ENCODE peak calls at places on chromosome 21, in ten cellular contexts. One of them, this sample, is unnamed.

GRCh38 chr21:37528150-37528937 is 161.8 kb downstream of the DYRK1A start:
- DNase-seq in sigmoid colon: no peak
- DNase-seq in GM23338: peak
- DNase-seq in H1: no peak
- DNase-seq in transverse colon: no peak
- DNase-seq in stomach: no peak
- DNase-seq in prostate gland: no peak
- DNase-seq in endothelial cell of umbilical vein: no peak
- DNase-seq in HCT116: no peak
- DNase-seq in HL-60: no peak
- DNase-seq in this sample: no peak

GRCh38 chr21:33359446-33359845 is 34.7 kb downstream of the IFNAR1 start:
- DNase-seq in H1: no peak
- DNase-seq in prostate gland: no peak
- DNase-seq in transverse colon: no peak
- DNase-seq in sigmoid colon: no peak
- DNase-seq in HCT116: no peak
- DNase-seq in GM23338: no peak
- DNase-seq in stomach: no peak
- DNase-seq in endothelial cell of umbilical vein: no peak
- DNase-seq in HL-60: no peak
- DNase-seq in this sample: no peak

GRCh38 chr21:26966360-26966977 is 419 bp downstream of the ADAMTS5 start:
- DNase-seq in HCT116: no peak
- DNase-seq in endothelial cell of umbilical vein: no peak
- DNase-seq in prostate gland: no peak
- DNase-seq in HL-60: peak
- DNase-seq in transverse colon: no peak
- DNase-seq in H1: peak
- DNase-seq in sigmoid colon: peak
- DNase-seq in stomach: no peak
- DNase-seq in GM23338: peak
- DNase-seq in this sample: peak

GRCh38 chr21:32306021-32306780 is 7.5 kb downstream of the MRAP start:
- DNase-seq in endothelial cell of umbilical vein: peak
- DNase-seq in HL-60: no peak
- DNase-seq in GM23338: peak
- DNase-seq in stomach: no peak
- DNase-seq in prostate gland: no peak
- DNase-seq in transverse colon: no peak
- DNase-seq in H1: peak
- DNase-seq in HCT116: no peak
- DNase-seq in sigmoid colon: no peak
- DNase-seq in this sample: no peak

GRCh38 chr21:26267389-26267788 is 96.8 kb upstream of the APP start:
- DNase-seq in GM23338: no peak
- DNase-seq in HCT116: no peak
- DNase-seq in stomach: no peak
- DNase-seq in endothelial cell of umbilical vein: no peak
- DNase-seq in sigmoid colon: no peak
- DNase-seq in transverse colon: no peak
- DNase-seq in HL-60: no peak
- DNase-seq in H1: no peak
- DNase-seq in prostate gland: no peak
- DNase-seq in this sample: no peak

GRCh38 chr21:14989359-14989758 is 75.4 kb downstream of the NRIP1 start:
- DNase-seq in HCT116: no peak
- DNase-seq in sigmoid colon: no peak
- DNase-seq in prostate gland: no peak
- DNase-seq in transverse colon: no peak
- DNase-seq in stomach: no peak
- DNase-seq in H1: no peak
- DNase-seq in HL-60: no peak
- DNase-seq in endothelial cell of umbilical vein: peak
- DNase-seq in GM23338: no peak
- DNase-seq in this sample: no peak

GRCh38 chr21:15063821-15064575 is 802 bp downstream of the NRIP1 start:
- DNase-seq in H1: peak
- DNase-seq in sigmoid colon: peak
- DNase-seq in GM23338: peak
- DNase-seq in prostate gland: peak
- DNase-seq in stomach: peak
- DNase-seq in HL-60: peak
- DNase-seq in HCT116: no peak
- DNase-seq in endothelial cell of umbilical vein: no peak
- DNase-seq in transverse colon: peak
- DNase-seq in this sample: no peak

GRCh38 chr21:46157987-46158451 is 2.6 kb upstream of the FTCD start:
- DNase-seq in sigmoid colon: no peak
- DNase-seq in HL-60: no peak
- DNase-seq in HCT116: no peak
- DNase-seq in transverse colon: peak
- DNase-seq in H1: no peak
- DNase-seq in prostate gland: no peak
- DNase-seq in endothelial cell of umbilical vein: no peak
- DNase-seq in GM23338: no peak
- DNase-seq in stomach: peak
- DNase-seq in this sample: no peak

GRCh38 chr21:33767236-33767635 is 124.9 kb downstream of the ITSN1 start:
- DNase-seq in HCT116: no peak
- DNase-seq in sigmoid colon: no peak
- DNase-seq in endothelial cell of umbilical vein: no peak
- DNase-seq in HL-60: no peak
- DNase-seq in prostate gland: no peak
- DNase-seq in H1: no peak
- DNase-seq in GM23338: no peak
- DNase-seq in stomach: no peak
- DNase-seq in transverse colon: no peak
- DNase-seq in this sample: no peak

GRCh38 chr21:40490408-40490807 is 356.6 kb downstream of the DSCAM start:
- DNase-seq in HL-60: no peak
- DNase-seq in sigmoid colon: no peak
- DNase-seq in stomach: no peak
- DNase-seq in HCT116: no peak
- DNase-seq in H1: no peak
- DNase-seq in GM23338: no peak
- DNase-seq in endothelial cell of umbilical vein: no peak
- DNase-seq in prostate gland: no peak
- DNase-seq in transverse colon: no peak
- DNase-seq in this sample: no peak

GRCh38 chr21:32330784-32331311 is 32.2 kb downstream of the MRAP start:
- DNase-seq in sigmoid colon: peak
- DNase-seq in HCT116: no peak
- DNase-seq in HL-60: no peak
- DNase-seq in stomach: no peak
- DNase-seq in prostate gland: no peak
- DNase-seq in GM23338: no peak
- DNase-seq in endothelial cell of umbilical vein: no peak
- DNase-seq in H1: no peak
- DNase-seq in transverse colon: no peak
- DNase-seq in this sample: no peak

GRCh38 chr21:17674106-17674505 is 61.4 kb upstream of the BTG3 start:
- DNase-seq in prostate gland: no peak
- DNase-seq in HCT116: no peak
- DNase-seq in H1: no peak
- DNase-seq in sigmoid colon: no peak
- DNase-seq in GM23338: no peak
- DNase-seq in endothelial cell of umbilical vein: no peak
- DNase-seq in HL-60: no peak
- DNase-seq in transverse colon: no peak
- DNase-seq in stomach: no peak
- DNase-seq in this sample: no peak

GRCh38 chr21:40102682-40103081 is 235.4 kb downstream of the PCP4 start:
- DNase-seq in prostate gland: no peak
- DNase-seq in sigmoid colon: no peak
- DNase-seq in H1: no peak
- DNase-seq in transverse colon: no peak
- DNase-seq in GM23338: no peak
- DNase-seq in HL-60: no peak
- DNase-seq in stomach: no peak
- DNase-seq in endothelial cell of umbilical vein: no peak
- DNase-seq in HCT116: no peak
- DNase-seq in this sample: no peak

GRCh38 chr21:25614441-25614840 is 7.2 kb upstream of the MRPL39 start:
- DNase-seq in GM23338: no peak
- DNase-seq in endothelial cell of umbilical vein: no peak
- DNase-seq in HL-60: no peak
- DNase-seq in transverse colon: no peak
- DNase-seq in HCT116: no peak
- DNase-seq in stomach: no peak
- DNase-seq in H1: no peak
- DNase-seq in prostate gland: no peak
- DNase-seq in sigmoid colon: no peak
- DNase-seq in this sample: no peak

GRCh38 chr21:29943885-29944284 is 4.1 kb upstream of the GRIK1 start:
- DNase-seq in endothelial cell of umbilical vein: no peak
- DNase-seq in HCT116: no peak
- DNase-seq in sigmoid colon: no peak
- DNase-seq in stomach: no peak
- DNase-seq in prostate gland: no peak
- DNase-seq in transverse colon: no peak
- DNase-seq in H1: no peak
- DNase-seq in HL-60: no peak
- DNase-seq in GM23338: peak
- DNase-seq in this sample: no peak
- TF ChIP-seq CTCF in endothelial cell of umbilical vein: no peak
- TF ChIP-seq CTCF in HCT116: no peak
- TF ChIP-seq CTCF in sigmoid colon: no peak
- TF ChIP-seq CTCF in stomach: peak
- TF ChIP-seq CTCF in prostate gland: no peak
- TF ChIP-seq CTCF in transverse colon: no peak
- TF ChIP-seq CTCF in H1: peak
- TF ChIP-seq CTCF in HL-60: no peak
- TF ChIP-seq CTCF in GM23338: peak
- TF ChIP-seq CTCF in this sample: no peak

DNA sequence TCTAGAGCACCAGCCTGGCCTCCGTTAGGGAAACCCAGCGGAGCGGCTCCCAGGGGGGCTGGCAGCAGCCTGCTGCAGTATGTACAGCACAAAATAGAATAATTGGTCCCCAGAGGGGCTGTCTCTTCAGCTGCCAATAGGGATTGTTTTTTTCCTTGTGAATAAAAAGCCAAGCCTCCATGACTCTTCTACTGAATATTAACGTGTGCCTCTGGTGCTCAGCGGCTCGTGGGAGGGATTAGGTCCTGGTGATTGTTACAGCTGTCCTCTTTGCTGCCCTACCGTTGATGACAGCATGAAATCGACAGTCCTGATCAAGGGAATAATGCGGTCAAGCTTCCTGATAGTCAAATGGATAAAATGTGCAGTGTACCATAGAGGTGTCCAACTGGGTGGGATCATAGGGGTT is 190.7 kb upstream of the RUNX1 start:
- DNase-seq in endothelial cell of umbilical vein: peak
- DNase-seq in prostate gland: no peak
- DNase-seq in sigmoid colon: no peak
- DNase-seq in HCT116: no peak
- DNase-seq in transverse colon: no peak
- DNase-seq in stomach: no peak
- DNase-seq in H1: no peak
- DNase-seq in HL-60: no peak
- DNase-seq in GM23338: no peak
- DNase-seq in this sample: no peak
- H3K4me3 ChIP-seq in endothelial cell of umbilical vein: no peak
- H3K4me3 ChIP-seq in prostate gland: no peak
- H3K4me3 ChIP-seq in sigmoid colon: no peak
- H3K4me3 ChIP-seq in HCT116: no peak
- H3K4me3 ChIP-seq in transverse colon: no peak
- H3K4me3 ChIP-seq in stomach: no peak
- H3K4me3 ChIP-seq in H1: no peak
- H3K4me3 ChIP-seq in HL-60: no peak
- H3K4me3 ChIP-seq in GM23338: no peak
- H3K4me3 ChIP-seq in this sample: no peak

GRCh38 chr21:35006771-35007170 is 42.3 kb downstream of the RUNX1 start:
- DNase-seq in endothelial cell of umbilical vein: no peak
- DNase-seq in stomach: no peak
- DNase-seq in GM23338: no peak
- DNase-seq in transverse colon: no peak
- DNase-seq in H1: no peak
- DNase-seq in HL-60: no peak
- DNase-seq in prostate gland: no peak
- DNase-seq in sigmoid colon: no peak
- DNase-seq in HCT116: no peak
- DNase-seq in this sample: no peak
- TF ChIP-seq POLR2AphosphoS5 in endothelial cell of umbilical vein: no peak
- TF ChIP-seq POLR2AphosphoS5 in stomach: no peak
- TF ChIP-seq POLR2AphosphoS5 in GM23338: no peak
- TF ChIP-seq POLR2AphosphoS5 in transverse colon: no peak
- TF ChIP-seq POLR2AphosphoS5 in H1: no peak
- TF ChIP-seq POLR2AphosphoS5 in HL-60: no peak
- TF ChIP-seq POLR2AphosphoS5 in prostate gland: no peak
- TF ChIP-seq POLR2AphosphoS5 in sigmoid colon: no peak
- TF ChIP-seq POLR2AphosphoS5 in HCT116: no peak
- TF ChIP-seq POLR2AphosphoS5 in this sample: no peak

GRCh38 chr21:44972301-44972814 is 32.5 kb downstream of the SLX9 start:
- DNase-seq in sigmoid colon: peak
- DNase-seq in HCT116: no peak
- DNase-seq in endothelial cell of umbilical vein: no peak
- DNase-seq in prostate gland: no peak
- DNase-seq in stomach: no peak
- DNase-seq in transverse colon: no peak
- DNase-seq in GM23338: peak
- DNase-seq in H1: no peak
- DNase-seq in HL-60: no peak
- DNase-seq in this sample: no peak
- TF ChIP-seq CTCF in sigmoid colon: no peak
- TF ChIP-seq CTCF in HCT116: peak
- TF ChIP-seq CTCF in endothelial cell of umbilical vein: no peak
- TF ChIP-seq CTCF in prostate gland: no peak
- TF ChIP-seq CTCF in stomach: no peak
- TF ChIP-seq CTCF in transverse colon: no peak
- TF ChIP-seq CTCF in GM23338: peak
- TF ChIP-seq CTCF in H1: peak
- TF ChIP-seq CTCF in HL-60: no peak
- TF ChIP-seq CTCF in this sample: no peak

GRCh38 chr21:36485476-36485875 is 5.6 kb upstream of the CLDN14 start:
- DNase-seq in GM23338: no peak
- DNase-seq in sigmoid colon: no peak
- DNase-seq in transverse colon: no peak
- DNase-seq in prostate gland: no peak
- DNase-seq in endothelial cell of umbilical vein: no peak
- DNase-seq in stomach: no peak
- DNase-seq in HCT116: no peak
- DNase-seq in HL-60: no peak
- DNase-seq in H1: no peak
- DNase-seq in this sample: peak
- H3K4me3 ChIP-seq in GM23338: no peak
- H3K4me3 ChIP-seq in sigmoid colon: no peak
- H3K4me3 ChIP-seq in transverse colon: no peak
- H3K4me3 ChIP-seq in prostate gland: no peak
- H3K4me3 ChIP-seq in endothelial cell of umbilical vein: no peak
- H3K4me3 ChIP-seq in stomach: no peak
- H3K4me3 ChIP-seq in HCT116: no peak
- H3K4me3 ChIP-seq in HL-60: no peak
- H3K4me3 ChIP-seq in H1: no peak
- H3K4me3 ChIP-seq in this sample: no peak

GRCh38 chr21:28136687-28137086 is 856.0 kb downstream of the LTN1 start:
- DNase-seq in GM23338: no peak
- DNase-seq in HL-60: no peak
- DNase-seq in transverse colon: no peak
- DNase-seq in sigmoid colon: no peak
- DNase-seq in HCT116: no peak
- DNase-seq in H1: no peak
- DNase-seq in stomach: no peak
- DNase-seq in prostate gland: no peak
- DNase-seq in endothelial cell of umbilical vein: no peak
- DNase-seq in this sample: no peak
- TF ChIP-seq POLR2AphosphoS5 in GM23338: no peak
- TF ChIP-seq POLR2AphosphoS5 in HL-60: no peak
- TF ChIP-seq POLR2AphosphoS5 in transverse colon: no peak
- TF ChIP-seq POLR2AphosphoS5 in sigmoid colon: no peak
- TF ChIP-seq POLR2AphosphoS5 in HCT116: no peak
- TF ChIP-seq POLR2AphosphoS5 in H1: no peak
- TF ChIP-seq POLR2AphosphoS5 in stomach: no peak
- TF ChIP-seq POLR2AphosphoS5 in prostate gland: peak
- TF ChIP-seq POLR2AphosphoS5 in endothelial cell of umbilical vein: no peak
- TF ChIP-seq POLR2AphosphoS5 in this sample: no peak